ENCODE peak calls at places on chromosomes 12 and 14, in eight cellular contexts. One of them, this sample, is unnamed.

GRCh38 chr14:55976219-55976618 is 142.0 kb upstream of the PELI2 start:
- ATAC-seq in IMR-90: no peak
- ATAC-seq in A549: no peak
- ATAC-seq in pancreas: peak; percentile 90
- ATAC-seq in Panc1: no peak
- ATAC-seq in HepG2: no peak
- ATAC-seq in heart right ventricle: peak; percentile 37
- ATAC-seq in CD4-positive, alpha-beta T cell: no peak
- ATAC-seq in this sample: no peak

GRCh38 chr12:30985814-30986452 is 59.4 kb downstream of the TSPAN11 start:
- ATAC-seq in Panc1: peak; percentile 90
- ATAC-seq in IMR-90: peak; percentile 98
- ATAC-seq in A549: peak; percentile 93
- ATAC-seq in pancreas: peak; percentile 69
- ATAC-seq in heart right ventricle: peak; percentile 75
- ATAC-seq in CD4-positive, alpha-beta T cell: no peak
- ATAC-seq in HepG2: peak; percentile 90
- ATAC-seq in this sample: peak; percentile 19

GRCh38 chr12:4002601-4003000 is 129.4 kb upstream of the PARP11 start:
- ATAC-seq in A549: no peak
- ATAC-seq in Panc1: no peak
- ATAC-seq in HepG2: no peak
- ATAC-seq in heart right ventricle: no peak
- ATAC-seq in pancreas: no peak
- ATAC-seq in IMR-90: no peak
- ATAC-seq in CD4-positive, alpha-beta T cell: no peak
- ATAC-seq in this sample: no peak

GRCh38 chr12:3580071-3580749 is 89.2 kb downstream of the PRMT8 start:
- ATAC-seq in HepG2: no peak
- ATAC-seq in Panc1: no peak
- ATAC-seq in A549: no peak
- ATAC-seq in IMR-90: no peak
- ATAC-seq in heart right ventricle: no peak
- ATAC-seq in pancreas: no peak
- ATAC-seq in CD4-positive, alpha-beta T cell: no peak
- ATAC-seq in this sample: no peak

GRCh38 chr14:74905595-74906142 is 17.4 kb downstream of the RPS6KL1 start:
- ATAC-seq in pancreas: peak; percentile 76
- ATAC-seq in Panc1: peak; percentile 49
- ATAC-seq in CD4-positive, alpha-beta T cell: peak; percentile 77
- ATAC-seq in HepG2: peak; percentile 59
- ATAC-seq in IMR-90: peak; percentile 76
- ATAC-seq in A549: peak; percentile 74
- ATAC-seq in heart right ventricle: peak; percentile 51
- ATAC-seq in this sample: peak; percentile 61

GRCh38 chr12:124847113-124847512 is 16.6 kb downstream of the SCARB1 start:
- ATAC-seq in pancreas: peak; percentile 46
- ATAC-seq in HepG2: no peak
- ATAC-seq in IMR-90: no peak
- ATAC-seq in A549: peak; percentile 15
- ATAC-seq in Panc1: peak; percentile 49
- ATAC-seq in heart right ventricle: peak; percentile 54
- ATAC-seq in CD4-positive, alpha-beta T cell: no peak
- ATAC-seq in this sample: no peak

GRCh38 chr12:66129934-66130266 is 650 bp downstream of the LLPH start:
- ATAC-seq in HepG2: peak; percentile 48
- ATAC-seq in pancreas: peak; percentile 19
- ATAC-seq in IMR-90: peak; percentile 4
- ATAC-seq in Panc1: no peak
- ATAC-seq in A549: peak; percentile 35
- ATAC-seq in heart right ventricle: no peak
- ATAC-seq in CD4-positive, alpha-beta T cell: no peak
- ATAC-seq in this sample: no peak

GRCh38 chr12:57195655-57196371 is 20.8 kb upstream of the NXPH4 start:
- ATAC-seq in heart right ventricle: no peak
- ATAC-seq in IMR-90: no peak
- ATAC-seq in pancreas: no peak
- ATAC-seq in A549: peak; percentile 7
- ATAC-seq in Panc1: no peak
- ATAC-seq in HepG2: no peak
- ATAC-seq in CD4-positive, alpha-beta T cell: no peak
- ATAC-seq in this sample: no peak

GRCh38 chr12:81644503-81644902 is 114.6 kb downstream of the PPFIA2 start:
- ATAC-seq in heart right ventricle: no peak
- ATAC-seq in Panc1: no peak
- ATAC-seq in A549: peak; percentile 52
- ATAC-seq in IMR-90: peak; percentile 68
- ATAC-seq in CD4-positive, alpha-beta T cell: peak; percentile 61
- ATAC-seq in pancreas: peak; percentile 83
- ATAC-seq in HepG2: no peak
- ATAC-seq in this sample: no peak

GRCh38 chr14:69543341-69544249 is 31.1 kb downstream of the CCDC177 start:
- ATAC-seq in Panc1: no peak
- ATAC-seq in pancreas: peak; percentile 81
- ATAC-seq in A549: peak; percentile 83
- ATAC-seq in heart right ventricle: peak; percentile 49
- ATAC-seq in HepG2: peak; percentile 59
- ATAC-seq in IMR-90: peak; percentile 59
- ATAC-seq in CD4-positive, alpha-beta T cell: peak; percentile 26
- ATAC-seq in this sample: peak; percentile 58

GRCh38 chr12:29563636-29564035 is 66.2 kb upstream of the OVCH1 start:
- ATAC-seq in pancreas: no peak
- ATAC-seq in IMR-90: no peak
- ATAC-seq in CD4-positive, alpha-beta T cell: no peak
- ATAC-seq in heart right ventricle: no peak
- ATAC-seq in A549: no peak
- ATAC-seq in Panc1: no peak
- ATAC-seq in HepG2: no peak
- ATAC-seq in this sample: no peak

GRCh38 chr12:56130876-56131275 is 2.8 kb downstream of the ESYT1 start:
- ATAC-seq in heart right ventricle: no peak
- ATAC-seq in IMR-90: no peak
- ATAC-seq in pancreas: no peak
- ATAC-seq in A549: no peak
- ATAC-seq in HepG2: no peak
- ATAC-seq in Panc1: no peak
- ATAC-seq in CD4-positive, alpha-beta T cell: no peak
- ATAC-seq in this sample: no peak

GRCh38 chr12:56229819-56230448 is at the start of gene SLC39A5:
- ATAC-seq in HepG2: peak; percentile 17
- ATAC-seq in Panc1: no peak
- ATAC-seq in heart right ventricle: no peak
- ATAC-seq in IMR-90: no peak
- ATAC-seq in A549: no peak
- ATAC-seq in CD4-positive, alpha-beta T cell: no peak
- ATAC-seq in pancreas: peak; percentile 12
- ATAC-seq in this sample: no peak

GRCh38 chr12:93904124-93904523 is 226.9 kb downstream of the CRADD start:
- ATAC-seq in pancreas: no peak
- ATAC-seq in Panc1: no peak
- ATAC-seq in heart right ventricle: no peak
- ATAC-seq in A549: no peak
- ATAC-seq in CD4-positive, alpha-beta T cell: no peak
- ATAC-seq in IMR-90: no peak
- ATAC-seq in HepG2: no peak
- ATAC-seq in this sample: no peak

GRCh38 chr12:131471271-131471905 is 239.5 kb upstream of the SFSWAP start:
- ATAC-seq in heart right ventricle: no peak
- ATAC-seq in CD4-positive, alpha-beta T cell: no peak
- ATAC-seq in pancreas: no peak
- ATAC-seq in HepG2: no peak
- ATAC-seq in IMR-90: no peak
- ATAC-seq in A549: peak; percentile 39
- ATAC-seq in Panc1: peak; percentile 29
- ATAC-seq in this sample: no peak

GRCh38 chr12:121004253-121004815 is 12.0 kb downstream of the C12orf43 start:
- ATAC-seq in HepG2: no peak
- ATAC-seq in A549: no peak
- ATAC-seq in heart right ventricle: no peak
- ATAC-seq in Panc1: no peak
- ATAC-seq in CD4-positive, alpha-beta T cell: no peak
- ATAC-seq in IMR-90: no peak
- ATAC-seq in pancreas: no peak
- ATAC-seq in this sample: no peak

GRCh38 chr12:121001060-121001459 is 15.2 kb downstream of the C12orf43 start:
- ATAC-seq in Panc1: no peak
- ATAC-seq in pancreas: no peak
- ATAC-seq in A549: no peak
- ATAC-seq in heart right ventricle: peak; percentile 18
- ATAC-seq in HepG2: peak; percentile 1
- ATAC-seq in CD4-positive, alpha-beta T cell: no peak
- ATAC-seq in IMR-90: no peak
- ATAC-seq in this sample: no peak

GRCh38 chr12:121001841-121002483 is 14.3 kb downstream of the C12orf43 start:
- ATAC-seq in heart right ventricle: no peak
- ATAC-seq in CD4-positive, alpha-beta T cell: no peak
- ATAC-seq in Panc1: no peak
- ATAC-seq in A549: no peak
- ATAC-seq in HepG2: peak; percentile 4
- ATAC-seq in IMR-90: no peak
- ATAC-seq in pancreas: no peak
- ATAC-seq in this sample: no peak

GRCh38 chr12:121005346-121005815 is 10.9 kb downstream of the C12orf43 start:
- ATAC-seq in A549: peak; percentile 70
- ATAC-seq in IMR-90: peak; percentile 79
- ATAC-seq in CD4-positive, alpha-beta T cell: peak; percentile 66
- ATAC-seq in heart right ventricle: no peak
- ATAC-seq in pancreas: peak; percentile 64
- ATAC-seq in HepG2: peak; percentile 44
- ATAC-seq in Panc1: peak; percentile 77
- ATAC-seq in this sample: no peak

DNA sequence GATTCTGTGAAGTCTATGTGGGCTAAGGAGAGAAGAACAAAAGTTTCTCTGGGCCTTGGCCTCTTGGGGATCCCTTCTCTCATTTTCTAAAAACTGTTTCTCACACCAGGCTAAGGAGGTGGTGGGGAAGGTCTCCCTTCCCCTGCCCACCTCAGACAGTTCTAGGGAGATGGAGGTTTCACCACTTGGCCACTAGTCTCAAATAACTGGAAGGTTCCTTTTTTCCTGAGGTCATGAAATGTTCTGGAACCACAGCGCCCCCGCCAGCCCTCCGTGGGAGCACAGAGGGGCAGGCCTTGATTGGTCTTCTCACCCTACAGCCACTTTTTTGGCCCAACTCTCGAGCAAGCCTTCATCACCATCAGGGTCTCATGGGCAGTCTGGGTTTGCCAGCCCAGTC is 12.6 kb downstream of the C12orf43 start:
- ATAC-seq in Panc1: no peak
- ATAC-seq in HepG2: peak; percentile 12
- ATAC-seq in heart right ventricle: no peak
- ATAC-seq in IMR-90: no peak
- ATAC-seq in pancreas: no peak
- ATAC-seq in CD4-positive, alpha-beta T cell: no peak
- ATAC-seq in A549: peak; percentile 69
- ATAC-seq in this sample: no peak
- H3K27ac ChIP-seq in Panc1: no peak overlapping the region
- H3K27ac ChIP-seq in HepG2: no peak overlapping the region
- H3K27ac ChIP-seq in heart right ventricle: no peak overlapping the region
- H3K27ac ChIP-seq in IMR-90: no peak overlapping the region
- H3K27ac ChIP-seq in pancreas: no peak overlapping the region
- H3K27ac ChIP-seq in CD4-positive, alpha-beta T cell: no peak overlapping the region
- H3K27ac ChIP-seq in A549: no peak overlapping the region
- H3K27ac ChIP-seq in this sample: no peak overlapping the region

DNA sequence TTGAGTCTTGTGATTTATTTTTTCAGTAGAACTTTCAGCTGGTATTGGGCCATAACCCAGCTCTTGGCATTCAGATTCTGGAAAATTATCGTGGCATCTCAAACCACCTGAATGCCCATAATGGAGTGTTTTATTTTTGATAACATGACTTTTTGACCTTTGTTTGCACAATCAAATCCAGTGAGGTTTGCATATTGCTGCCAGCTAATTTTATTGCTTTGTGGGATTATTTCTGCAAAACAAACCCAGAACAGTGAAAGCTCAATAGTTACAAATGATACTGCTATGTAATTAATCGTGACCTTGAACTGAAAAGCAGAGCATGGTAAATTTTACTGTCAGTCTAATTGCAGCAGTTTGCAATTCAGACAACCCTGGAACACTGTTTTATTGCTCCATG is 255.3 kb upstream of the NAV3 start:
- ATAC-seq in IMR-90: no peak
- ATAC-seq in CD4-positive, alpha-beta T cell: no peak
- ATAC-seq in Panc1: no peak
- ATAC-seq in pancreas: no peak
- ATAC-seq in heart right ventricle: no peak
- ATAC-seq in HepG2: no peak
- ATAC-seq in A549: no peak
- ATAC-seq in this sample: no peak
- H3K27ac ChIP-seq in IMR-90: no peak overlapping the region
- H3K27ac ChIP-seq in CD4-positive, alpha-beta T cell: no peak overlapping the region
- H3K27ac ChIP-seq in Panc1: no peak overlapping the region
- H3K27ac ChIP-seq in pancreas: no peak overlapping the region
- H3K27ac ChIP-seq in heart right ventricle: no peak overlapping the region
- H3K27ac ChIP-seq in HepG2: no peak overlapping the region
- H3K27ac ChIP-seq in A549: no peak overlapping the region
- H3K27ac ChIP-seq in this sample: no peak overlapping the region

GRCh38 chr12:121626853-121627623 is 708 bp downstream of the ORAI1 start:
- ATAC-seq in CD4-positive, alpha-beta T cell: peak; percentile 45
- ATAC-seq in Panc1: peak; percentile 67
- ATAC-seq in HepG2: peak; percentile 66
- ATAC-seq in pancreas: peak; percentile 54
- ATAC-seq in heart right ventricle: peak; percentile 47
- ATAC-seq in A549: peak; percentile 76
- ATAC-seq in IMR-90: peak; percentile 73
- ATAC-seq in this sample: peak; percentile 62

GRCh38 chr12:121626087-121626852 is at the start of gene ORAI1:
- ATAC-seq in heart right ventricle: peak; percentile 91
- ATAC-seq in pancreas: peak; percentile 91
- ATAC-seq in CD4-positive, alpha-beta T cell: peak; percentile 70
- ATAC-seq in A549: peak; percentile 80
- ATAC-seq in HepG2: peak; percentile 80
- ATAC-seq in Panc1: peak; percentile 90
- ATAC-seq in IMR-90: peak; percentile 91
- ATAC-seq in this sample: peak; percentile 94

GRCh38 chr12:121628536-121628935 is 2.2 kb downstream of the ORAI1 start:
- ATAC-seq in A549: no peak
- ATAC-seq in IMR-90: no peak
- ATAC-seq in CD4-positive, alpha-beta T cell: no peak
- ATAC-seq in pancreas: no peak
- ATAC-seq in heart right ventricle: no peak
- ATAC-seq in HepG2: no peak
- ATAC-seq in Panc1: no peak
- ATAC-seq in this sample: no peak

GRCh38 chr12:121630791-121631190 is 4.5 kb downstream of the ORAI1 start:
- ATAC-seq in Panc1: no peak
- ATAC-seq in pancreas: no peak
- ATAC-seq in A549: no peak
- ATAC-seq in HepG2: no peak
- ATAC-seq in heart right ventricle: no peak
- ATAC-seq in CD4-positive, alpha-beta T cell: no peak
- ATAC-seq in IMR-90: no peak
- ATAC-seq in this sample: no peak

GRCh38 chr12:121628037-121628436 is 1.7 kb downstream of the ORAI1 start:
- ATAC-seq in IMR-90: no peak
- ATAC-seq in pancreas: no peak
- ATAC-seq in heart right ventricle: no peak
- ATAC-seq in CD4-positive, alpha-beta T cell: no peak
- ATAC-seq in HepG2: no peak
- ATAC-seq in Panc1: no peak
- ATAC-seq in A549: no peak
- ATAC-seq in this sample: no peak
- H3K27ac ChIP-seq in IMR-90: peak overlapping the region; percentile 27
- H3K27ac ChIP-seq in pancreas: no peak overlapping the region
- H3K27ac ChIP-seq in heart right ventricle: no peak overlapping the region
- H3K27ac ChIP-seq in CD4-positive, alpha-beta T cell: peak overlapping the region; percentile 96
- H3K27ac ChIP-seq in HepG2: peak overlapping the region; percentile 82
- H3K27ac ChIP-seq in Panc1: peak overlapping the region; percentile 84
- H3K27ac ChIP-seq in A549: peak overlapping the region; percentile 9
- H3K27ac ChIP-seq in this sample: peak overlapping the region; percentile 95

GRCh38 chr12:104456417-104456949 is at the start of gene CHST11:
- ATAC-seq in CD4-positive, alpha-beta T cell: peak; percentile 60
- ATAC-seq in IMR-90: peak; percentile 95
- ATAC-seq in pancreas: peak; percentile 90
- ATAC-seq in heart right ventricle: peak; percentile 96
- ATAC-seq in Panc1: peak; percentile 88
- ATAC-seq in HepG2: peak; percentile 65
- ATAC-seq in A549: peak; percentile 83
- ATAC-seq in this sample: peak; percentile 88
- H3K27ac ChIP-seq in CD4-positive, alpha-beta T cell: peak within 1 kb of the TSS; percentile 78
- H3K27ac ChIP-seq in IMR-90: no peak within 1 kb of the TSS
- H3K27ac ChIP-seq in pancreas: no peak within 1 kb of the TSS
- H3K27ac ChIP-seq in heart right ventricle: peak within 1 kb of the TSS; percentile 59
- H3K27ac ChIP-seq in Panc1: peak within 1 kb of the TSS; percentile 78
- H3K27ac ChIP-seq in HepG2: no peak within 1 kb of the TSS
- H3K27ac ChIP-seq in A549: peak within 1 kb of the TSS; percentile 91
- H3K27ac ChIP-seq in this sample: peak within 1 kb of the TSS; percentile 72

This sample was measured in gastroesophageal sphincter.